ENCODE peak calls at places on chromosomes 2 and 18, in eight cellular contexts. S, P, T, R, K, Y, W and J are unnamed samples. For H3K4me1, the result is how much of the 10 kb centered on the place peaks cover.

GRCh38 chr2:42252464-42252863 is 83.3 kb downstream of the EML4 start:
- DNase-seq in T (no peak), S (no peak), K (no peak), W (no peak), R (no peak), Y (no peak), P (no peak), J (no peak)

GRCh38 chr2:111209045-111209514 is 88.4 kb downstream of the BCL2L11 start:
- DNase-seq in Y (no peak), W (no peak), P (no peak), S (no peak), R (no peak), K (no peak), T (no peak), J (no peak)

GRCh38 chr2:181104512-181105121 is 124.2 kb downstream of the UBE2E3 start:
- DNase-seq in K (no peak), P (no peak), R (no peak), S (no peak), W (no peak), Y (peak), T (peak), J (no peak)

GRCh38 chr2:207121784-207122183 is 44.0 kb downstream of the KLF7 start:
- DNase-seq in P (no peak), Y (no peak), R (no peak), S (no peak), T (no peak), K (no peak), W (no peak), J (no peak)

GRCh38 chr18:66833646-66834045 is 229.8 kb upstream of the CDH19 start:
- DNase-seq in K (no peak), T (no peak), W (no peak), Y (no peak), R (no peak), P (no peak), S (no peak), J (no peak)

GRCh38 chr18:50986360-50987087 is 18.7 kb downstream of the ELAC1 start:
- DNase-seq in R (no peak), P (no peak), S (no peak), K (no peak), W (no peak), T (no peak), Y (no peak), J (no peak)

GRCh38 chr2:219289537-219290361 is 10.6 kb downstream of the DNAJB2 start:
- DNase-seq in R (peak), K (no peak), Y (peak), P (peak), S (no peak), W (peak), T (no peak), J (peak)

GRCh38 chr2:144181006-144181405 is 338.9 kb downstream of the ZEB2 start:
- DNase-seq in K (no peak), S (no peak), T (no peak), P (no peak), W (no peak), R (no peak), Y (no peak), J (no peak)

GRCh38 chr18:42114310-42114943 is 159.4 kb downstream of the PIK3C3 start:
- DNase-seq in T (peak), Y (peak), R (peak), S (peak), K (peak), P (peak), W (peak), J (peak)

GRCh38 chr18:26532367-26533340 is 15.7 kb downstream of the KCTD1 start:
- DNase-seq in K (no peak), W (no peak), R (no peak), T (no peak), S (no peak), P (no peak), Y (no peak), J (no peak)

GRCh38 chr2:239520811-239521517 is 120.1 kb upstream of the HDAC4 start:
- DNase-seq in S (no peak), P (no peak), R (no peak), K (no peak), Y (no peak), W (no peak), T (no peak), J (no peak)

GRCh38 chr2:96527990-96528679 is 8.4 kb upstream of the ARID5A start:
- DNase-seq in R (no peak), P (no peak), S (no peak), W (peak), Y (peak), T (no peak), K (no peak), J (peak)

GRCh38 chr18:62857278-62857976 is 142.1 kb downstream of the PHLPP1 start:
- DNase-seq in Y (no peak), K (no peak), S (no peak), W (no peak), P (no peak), T (no peak), R (no peak), J (no peak)

GRCh38 chr2:178531161-178531560 is 50.9 kb downstream of the PLEKHA3 start:
- DNase-seq in S (no peak), K (no peak), Y (no peak), P (no peak), T (no peak), R (no peak), W (no peak), J (no peak)

GRCh38 chr18:73879771-73880170 is 267.9 kb downstream of the FBXO15 start:
- DNase-seq in K (no peak), W (no peak), T (no peak), S (no peak), R (no peak), P (no peak), Y (no peak), J (no peak)

GRCh38 chr2:67108231-67108630 is 288.9 kb upstream of the ETAA1 start:
- DNase-seq in W (no peak), R (no peak), T (no peak), K (no peak), Y (no peak), P (no peak), S (no peak), J (no peak)

GRCh38 chr2:153871231-153872221 is at the start of gene GALNT13:
- DNase-seq in R (peak), T (peak), P (no peak), Y (no peak), W (peak), S (peak), K (no peak), J (peak)

GRCh38 chr18:62715439-62715792 is at the start of gene PHLPP1:
- DNase-seq in R (no peak), T (no peak), S (no peak), W (no peak), P (no peak), Y (no peak), K (no peak), J (no peak)

GRCh38 chr2:211347328-211347727 is 790.9 kb downstream of the CPS1 start:
- DNase-seq in K (no peak), S (no peak), Y (no peak), R (no peak), T (no peak), P (no peak), W (no peak), J (no peak)

GRCh38 chr2:217662984-217663602 is 339.7 kb downstream of the TNS1 start:
- DNase-seq in T (no peak), R (no peak), S (no peak), P (no peak), Y (no peak), W (no peak), K (no peak), J (no peak)

GRCh38 chr2:240125749-240126148 is 10.4 kb downstream of the COPS9 start:
- DNase-seq in P (no peak), T (no peak), S (no peak), R (peak), Y (no peak), K (peak), W (no peak), J (peak)

GRCh38 chr2:225337183-225337582 is 62.3 kb upstream of the NYAP2 start:
- DNase-seq in P (no peak), K (no peak), T (no peak), W (no peak), Y (no peak), R (no peak), S (no peak), J (no peak)

GRCh38 chr2:228841475-228841874 is 429.6 kb downstream of the PID1 start:
- DNase-seq in Y (no peak), W (no peak), R (no peak), K (no peak), S (no peak), T (no peak), P (no peak), J (no peak)

GRCh38 chr2:48790407-48791170 is 35.1 kb upstream of the LHCGR start:
- DNase-seq in S (no peak), K (no peak), W (no peak), P (no peak), T (no peak), Y (no peak), R (no peak), J (no peak)

GRCh38 chr2:38733300-38733971 is 17.7 kb downstream of the SRSF7 start:
- DNase-seq in S (no peak), T (no peak), W (no peak), Y (no peak), K (no peak), R (no peak), P (no peak), J (no peak)

GRCh38 chr18:80249217-80250093 is 2.1 kb upstream of the PARD6G start:
- DNase-seq in Y (no peak), R (peak), K (no peak), W (no peak), P (no peak), S (no peak), T (no peak), J (no peak)

GRCh38 chr18:8424917-8425725 is 184.1 kb upstream of the RAB12 start:
- DNase-seq in S (no peak), T (no peak), K (no peak), P (no peak), Y (no peak), R (no peak), W (no peak), J (no peak)

GRCh38 chr18:27959101-27959500 is 217.8 kb downstream of the CDH2 start:
- DNase-seq in S (no peak), K (no peak), Y (no peak), T (no peak), P (no peak), R (no peak), W (no peak), J (no peak)

GRCh38 chr2:181910028-181910763 is 18.7 kb downstream of the ITPRID2 start:
- DNase-seq in K (no peak), R (no peak), S (no peak), T (no peak), W (no peak), Y (no peak), P (no peak), J (no peak)

GRCh38 chr2:240479561-240479960 is 44.1 kb downstream of the GPC1 start:
- DNase-seq in T (no peak), R (peak), Y (no peak), S (no peak), W (no peak), K (no peak), P (no peak), J (no peak)

GRCh38 chr18:39238951-39239350 is 1673.4 kb upstream of the CELF4 start:
- DNase-seq in P (no peak), K (no peak), R (no peak), S (no peak), Y (no peak), T (no peak), W (no peak), J (no peak)

GRCh38 chr2:170143045-170143717 is 34.8 kb upstream of the MYO3B start:
- DNase-seq in Y (no peak), K (no peak), S (no peak), R (no peak), P (no peak), W (no peak), T (no peak), J (no peak)

GRCh38 chr2:227192491-227192890 is 28.1 kb downstream of the COL4A3 start:
- DNase-seq in P (no peak), R (no peak), S (no peak), Y (no peak), W (no peak), K (no peak), T (no peak), J (no peak)

GRCh38 chr2:71846669-71847291 is 300.9 kb downstream of the CYP26B1 start:
- DNase-seq in S (no peak), P (no peak), R (peak), T (no peak), W (no peak), Y (no peak), K (no peak), J (no peak)

GRCh38 chr2:85994421-85994777 is 105.6 kb upstream of the ST3GAL5 start:
- DNase-seq in T (no peak), K (no peak), Y (no peak), R (peak), P (no peak), W (no peak), S (peak), J (peak)
- H3K4me1 ChIP-seq in T (under half), K (under half), Y (under half), R (half or more), P (under half), W (under half), S (under half), J (under half)

GRCh38 chr2:23241611-23242245 is 143.3 kb upstream of the KLHL29 start:
- DNase-seq in Y (no peak), P (no peak), R (no peak), W (no peak), T (no peak), S (peak), K (no peak), J (no peak)
- TF ChIP-seq EP300 in Y (no peak), P (no peak), R (no peak), W (no peak), T (no peak), S (no peak), K (no peak), J (no peak)

GRCh38 chr2:68913359-68913758 is 39.3 kb downstream of the GKN2 start:
- DNase-seq in Y (no peak), P (no peak), S (no peak), T (no peak), R (no peak), W (no peak), K (no peak), J (no peak)

GRCh38 chr2:68917034-68917718 is 35.5 kb downstream of the GKN2 start:
- DNase-seq in S (no peak), T (no peak), R (no peak), K (no peak), P (no peak), Y (no peak), W (no peak), J (no peak)

GRCh38 chr2:68915345-68915841 is 37.3 kb downstream of the GKN2 start:
- DNase-seq in K (no peak), T (no peak), R (no peak), S (no peak), W (no peak), P (no peak), Y (no peak), J (no peak)

GRCh38 chr2:68918497-68918896 is 34.2 kb downstream of the GKN2 start:
- DNase-seq in K (no peak), P (no peak), R (no peak), S (no peak), W (no peak), T (no peak), Y (no peak), J (no peak)

GRCh38 chr2:68916226-68916625 is 36.5 kb downstream of the GKN2 start:
- DNase-seq in R (no peak), K (no peak), P (no peak), S (no peak), Y (no peak), T (no peak), W (no peak), J (no peak)
- H3K4me1 ChIP-seq in R (under half), K (under half), P (under half), S (under half), Y (under half), T (under half), W (under half), J (under half)

GRCh38 chr2:172408143-172408766 is 19.1 kb upstream of the ITGA6 start:
- DNase-seq in R (no peak), W (no peak), T (no peak), Y (no peak), S (no peak), K (no peak), P (no peak), J (no peak)
- TF ChIP-seq EP300 in R (no peak), W (no peak), T (no peak), Y (no peak), S (no peak), K (no peak), P (no peak), J (no peak)

DNA sequence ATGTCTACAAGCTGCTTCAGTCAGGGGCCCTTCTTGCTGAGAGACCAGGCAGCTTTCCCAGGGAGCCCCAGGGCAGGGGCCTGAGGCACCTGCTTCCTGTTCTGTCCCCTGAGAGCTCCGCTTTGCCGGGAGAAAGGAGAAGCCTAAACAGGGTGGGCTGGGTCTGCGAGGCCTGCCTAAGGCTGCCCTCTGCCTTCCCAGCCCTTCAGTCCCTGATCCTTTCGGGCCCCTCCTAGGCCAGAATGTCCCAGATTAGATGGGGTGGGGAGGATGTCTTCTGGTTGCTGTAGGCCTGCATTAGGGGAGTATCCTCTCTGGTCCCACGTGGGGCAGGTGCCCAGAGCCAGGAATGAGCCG is 72.4 kb downstream of the TGOLN2 start:
- DNase-seq in Y (no peak), R (no peak), T (no peak), W (no peak), K (no peak), P (no peak), S (no peak), J (no peak)
- H3K4me1 ChIP-seq in Y (under half), R (half or more), T (under half), W (under half), K (under half), P (under half), S (under half), J (under half)